ENCODE peak calls at places on chromosome 14, in five cellular contexts. V, X, L, C and K are unnamed samples.

GRCh38 chr14:26709019-26709418 is 111.2 kb upstream of the NOVA1 start:
- DNase-seq in V (peak; percentile 9), X (no peak), L (no peak), C (peak; percentile 65), K (no peak)

GRCh38 chr14:105529506-105530445 is 3.4 kb downstream of the TMEM121 start:
- DNase-seq in V (peak; percentile 3), X (no peak), L (peak; percentile 37), C (no peak), K (no peak)

GRCh38 chr14:100442036-100442435 is 118.9 kb downstream of the SLC25A47 start:
- DNase-seq in V (no peak), X (no peak), L (no peak), C (no peak), K (no peak)

GRCh38 chr14:102215522-102216250 is 76.0 kb downstream of the WDR20 start:
- DNase-seq in V (no peak), X (no peak), L (no peak), C (peak; percentile 61), K (no peak)

GRCh38 chr14:104397956-104398355 is 181.6 kb upstream of the C14orf180 start:
- DNase-seq in V (no peak), X (no peak), L (no peak), C (no peak), K (no peak)

GRCh38 chr14:97994020-97994531 is 1196.9 kb downstream of the VRK1 start:
- DNase-seq in V (no peak), X (no peak), L (no peak), C (no peak), K (no peak)

GRCh38 chr14:101114726-101115481 is 211.4 kb upstream of the RTL1 start:
- DNase-seq in V (no peak), X (no peak), L (no peak), C (no peak), K (no peak)

GRCh38 chr14:36324897-36325296 is 4.5 kb upstream of the MBIP start:
- DNase-seq in V (no peak), X (no peak), L (no peak), C (no peak), K (no peak)

GRCh38 chr14:83706555-83706954 is 1823.4 kb upstream of the FLRT2 start:
- DNase-seq in V (peak; percentile 93), X (no peak), L (no peak), C (no peak), K (peak; percentile 77)

GRCh38 chr14:29743566-29743965 is 184.1 kb downstream of the PRKD1 start:
- DNase-seq in V (no peak), X (no peak), L (no peak), C (no peak), K (no peak)

GRCh38 chr14:93084866-93085857 is 30.6 kb downstream of the ITPK1 start:
- DNase-seq in V (no peak), X (no peak), L (no peak), C (no peak), K (no peak)

GRCh38 chr14:51533160-51533559 is 118.5 kb upstream of the FRMD6 start:
- DNase-seq in V (no peak), X (no peak), L (no peak), C (peak; percentile 99), K (no peak)

GRCh38 chr14:94823556-94824341 is 53.8 kb upstream of the GSC start:
- DNase-seq in V (peak; percentile 15), X (no peak), L (no peak), C (no peak), K (no peak)

GRCh38 chr14:87434680-87435079 is 558.3 kb downstream of the GALC start:
- DNase-seq in V (no peak), X (no peak), L (no peak), C (no peak), K (peak; percentile 2)

GRCh38 chr14:67987596-67987995 is 168.0 kb downstream of the RAD51B start:
- DNase-seq in V (no peak), X (no peak), L (no peak), C (no peak), K (no peak)
- TF ChIP-seq EZH2phosphoT487 in V (no peak), X (no peak), L (no peak), C (no peak), K (no peak)

GRCh38 chr14:61388173-61388975 is 67.0 kb downstream of the PRKCH start:
- DNase-seq in V (no peak), X (no peak), L (no peak), C (peak; percentile 90), K (no peak)
- TF ChIP-seq EZH2phosphoT487 in V (no peak), X (no peak), L (no peak), C (no peak), K (no peak)

GRCh38 chr14:23936084-23936829 is 17.3 kb upstream of the DHRS4 start:
- DNase-seq in V (no peak), X (no peak), L (no peak), C (no peak), K (no peak)
- TF ChIP-seq EZH2phosphoT487 in V (no peak), X (no peak), L (no peak), C (no peak), K (no peak)

GRCh38 chr14:44029933-44030332 is 477.1 kb downstream of the FSCB start:
- DNase-seq in V (no peak), X (no peak), L (no peak), C (no peak), K (no peak)
- TF ChIP-seq EZH2phosphoT487 in V (no peak), X (no peak), L (no peak), C (no peak), K (no peak)

DNA sequence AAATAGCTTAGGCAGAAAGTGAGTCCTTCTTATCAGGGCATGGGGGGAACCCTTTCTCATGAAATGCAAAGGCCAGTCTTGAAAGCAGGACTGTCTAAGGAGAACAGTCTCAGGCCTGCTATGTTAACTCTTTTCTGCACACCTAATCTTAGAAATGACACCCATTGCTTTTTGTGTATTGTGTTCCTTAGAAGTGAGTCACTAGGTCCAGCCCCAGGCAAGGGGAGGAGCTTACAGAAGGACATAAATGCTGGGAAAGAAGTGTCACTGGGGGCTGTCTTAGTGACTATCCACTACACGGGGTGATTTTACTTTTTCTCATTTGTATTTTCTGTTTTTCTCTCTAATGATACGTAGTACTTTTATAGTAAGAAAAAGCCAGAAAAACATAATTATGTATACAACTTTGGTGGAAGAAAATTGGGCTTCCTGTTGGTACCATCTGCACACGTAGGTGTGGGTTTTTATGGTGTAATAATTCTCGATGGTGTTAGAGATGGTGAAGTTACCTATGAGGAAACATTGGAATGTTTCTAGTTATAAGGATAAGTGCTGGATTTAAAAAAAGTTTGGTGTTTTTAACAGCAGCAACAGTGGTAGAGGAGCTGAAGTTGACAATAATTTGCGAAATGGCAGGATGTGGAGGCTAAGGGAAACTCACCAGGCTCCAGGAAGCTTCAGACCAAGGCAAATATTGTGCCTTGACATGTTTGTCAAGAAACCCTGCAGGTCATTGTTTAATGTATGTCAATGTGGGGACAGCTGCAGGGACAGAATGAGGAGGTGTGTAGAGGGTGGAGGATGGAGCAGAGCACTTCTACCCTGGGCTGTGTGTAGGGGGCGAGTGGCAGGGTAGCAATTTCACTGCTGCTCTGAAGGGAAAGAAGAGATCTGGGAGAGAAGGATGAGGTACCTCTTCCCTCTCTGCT is 214.9 kb downstream of the KTN1 start:
- DNase-seq in V (no peak), X (no peak), L (no peak), C (peak; percentile 92), K (no peak)
- TF ChIP-seq EZH2phosphoT487 in V (no peak), X (no peak), L (no peak), C (no peak), K (no peak)

DNA sequence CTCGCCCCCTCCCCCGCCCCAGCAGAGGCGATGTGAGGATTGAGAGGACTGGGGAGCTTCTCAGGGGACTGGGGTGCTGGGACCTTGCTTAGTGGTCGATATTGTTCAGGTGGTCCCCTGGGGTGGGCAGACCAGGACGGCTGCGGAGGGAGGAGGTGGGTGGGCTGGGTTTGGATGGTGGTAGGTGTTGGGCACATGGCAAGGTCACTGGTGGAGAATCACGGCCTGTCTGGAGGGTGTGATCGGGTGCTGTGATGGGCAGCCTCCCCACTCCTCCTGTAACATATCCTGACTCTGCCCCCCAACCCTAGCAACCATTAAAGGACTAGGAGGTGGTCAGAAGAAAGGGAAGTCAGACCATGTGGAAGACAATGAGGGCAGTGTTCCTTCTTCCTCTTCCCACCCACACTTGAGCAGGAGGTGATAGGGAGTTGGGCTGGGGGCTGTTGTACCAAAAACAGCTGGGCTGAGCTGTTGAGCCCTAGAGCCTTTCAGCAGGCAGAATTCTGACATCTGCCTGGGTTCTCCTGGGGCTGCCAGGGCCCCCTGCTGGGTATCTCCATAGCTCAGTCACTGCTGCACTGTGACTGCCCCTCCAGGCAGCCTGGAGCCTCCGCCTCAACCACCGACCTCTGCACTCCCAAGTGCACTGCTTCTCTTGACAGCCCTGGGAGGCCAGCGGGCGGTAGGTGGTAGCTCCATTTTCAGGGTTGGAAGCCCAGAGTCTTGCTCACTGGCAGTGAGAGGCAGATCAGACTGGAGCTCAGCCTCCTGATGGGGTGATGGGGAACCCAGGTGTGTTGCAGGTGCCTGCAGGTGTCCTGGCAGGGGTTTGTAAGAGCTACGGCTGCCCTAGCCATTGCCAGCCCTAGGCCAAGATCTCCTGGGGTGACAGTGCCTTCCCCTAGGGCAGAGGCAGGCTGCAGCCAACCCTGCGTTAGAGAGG is 15.3 kb downstream of the VASH1 start:
- DNase-seq in V (no peak), X (no peak), L (peak; percentile 23), C (peak; percentile 18), K (peak; percentile 25)
- TF ChIP-seq EZH2phosphoT487 in V (no peak), X (no peak), L (no peak), C (no peak), K (no peak)

DNA sequence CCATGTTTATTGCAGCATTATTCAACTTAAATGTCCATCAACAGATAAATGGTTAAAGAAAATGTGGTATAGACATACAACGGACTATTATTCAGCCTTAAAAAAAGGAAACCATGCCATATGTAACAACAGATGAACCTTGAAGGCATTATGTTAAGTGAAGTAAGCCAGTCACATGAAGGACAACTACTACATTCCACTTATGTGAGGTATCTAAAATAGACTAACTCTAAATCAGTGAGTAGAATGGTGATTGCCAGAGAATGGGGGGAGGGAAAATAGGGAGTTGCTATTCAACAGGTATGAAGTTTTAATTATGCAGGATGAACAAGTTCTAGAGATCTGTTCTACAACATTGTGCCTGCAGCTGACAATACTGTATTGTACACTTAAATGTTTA is 10.1 kb downstream of the PCNX4 start:
- DNase-seq in V (no peak), X (no peak), L (no peak), C (no peak), K (no peak)
- TF ChIP-seq EZH2phosphoT487 in V (no peak), X (no peak), L (no peak), C (no peak), K (no peak)

GRCh38 chr14:70130498-70130897 is 58.3 kb downstream of the SLC8A3 start:
- DNase-seq in V (no peak), X (no peak), L (no peak), C (no peak), K (no peak)
- TF ChIP-seq EZH2phosphoT487 in V (no peak), X (no peak), L (no peak), C (no peak), K (no peak)